ENCODE peak calls at places on chromosome 11, in four cellular contexts. G, M, U and Z are unnamed samples.

GRCh38 chr11:90243534-90243933 is 20.7 kb upstream of the CHORDC1 start:
- DNase-seq in G (no peak), M (no peak), U (no peak), Z (no peak)

GRCh38 chr11:108697872-108698473 is 33.1 kb downstream of the DDX10 start:
- DNase-seq in G (peak; percentile 76), M (no peak), U (peak; percentile 58), Z (peak; percentile 67)

GRCh38 chr11:11985016-11985715 is 23.3 kb downstream of the DKK3 start:
- DNase-seq in G (peak; percentile 46), M (peak; percentile 66), U (no peak), Z (no peak)

GRCh38 chr11:109435121-109435742 is 13.2 kb downstream of the C11orf87 start:
- DNase-seq in G (no peak), M (no peak), U (no peak), Z (no peak)

GRCh38 chr11:128453444-128454336 is 133.7 kb downstream of the ETS1 start:
- DNase-seq in G (no peak), M (peak; percentile 93), U (peak; percentile 93), Z (no peak)

GRCh38 chr11:17748761-17749721 is 14.5 kb downstream of the KCNC1 start:
- DNase-seq in G (no peak), M (no peak), U (no peak), Z (no peak)

GRCh38 chr11:20489948-20490347 is 102.4 kb downstream of the PRMT3 start:
- DNase-seq in G (no peak), M (no peak), U (no peak), Z (no peak)

GRCh38 chr11:100799445-100799844 is 112.4 kb downstream of the ARHGAP42 start:
- DNase-seq in G (no peak), M (no peak), U (no peak), Z (no peak)

GRCh38 chr11:68825603-68826002 is 16.1 kb downstream of the CPT1A start:
- DNase-seq in G (peak; percentile 86), M (no peak), U (no peak), Z (peak; percentile 79)

GRCh38 chr11:120801801-120802689 is 221.9 kb upstream of the TBCEL start:
- DNase-seq in G (peak; percentile 90), M (no peak), U (peak; percentile 15), Z (peak; percentile 60)

GRCh38 chr11:10619281-10619680 is 50.8 kb upstream of the LYVE1 start:
- DNase-seq in G (no peak), M (no peak), U (no peak), Z (no peak)
- TF ChIP-seq CTCF in G (no peak), M (no peak), U (no peak), Z (no peak)

DNA sequence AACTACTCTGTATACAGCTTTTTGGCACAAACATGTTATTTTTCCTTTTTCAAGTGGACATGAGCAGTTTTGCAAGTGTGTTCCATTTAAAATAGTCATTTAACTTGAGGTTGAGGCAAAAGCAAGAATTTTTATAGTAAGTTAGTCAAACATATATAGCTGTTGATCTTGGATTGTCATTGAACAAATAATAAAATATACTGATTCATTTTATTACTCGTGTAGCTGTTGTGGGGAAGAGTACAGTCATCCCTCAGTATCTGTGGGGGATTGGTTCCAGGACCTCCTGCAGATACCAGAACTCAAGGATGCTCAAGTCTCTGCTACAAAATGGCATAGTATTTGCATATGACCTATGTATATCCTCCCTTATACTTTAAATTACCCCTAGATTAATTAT is 45.3 kb downstream of the EXT2 start:
- DNase-seq in G (no peak), M (no peak), U (no peak), Z (no peak)
- TF ChIP-seq CTCF in G (no peak), M (no peak), U (no peak), Z (no peak)

GRCh38 chr11:65781962-65782815 is 1.4 kb upstream of the AP5B1 start:
- DNase-seq in G (peak; percentile 43), M (no peak), U (no peak), Z (no peak)

GRCh38 chr11:65779919-65780769 is 632 bp downstream of the AP5B1 start:
- DNase-seq in G (peak; percentile 97), M (no peak), U (peak; percentile 11), Z (peak; percentile 91)

GRCh38 chr11:65780770-65781151 is at the start of gene AP5B1:
- DNase-seq in G (peak; percentile 86), M (no peak), U (no peak), Z (peak; percentile 77)

GRCh38 chr11:65782816-65783228 is 2.0 kb upstream of the AP5B1 start:
- DNase-seq in G (peak; percentile 37), M (no peak), U (no peak), Z (no peak)

DNA sequence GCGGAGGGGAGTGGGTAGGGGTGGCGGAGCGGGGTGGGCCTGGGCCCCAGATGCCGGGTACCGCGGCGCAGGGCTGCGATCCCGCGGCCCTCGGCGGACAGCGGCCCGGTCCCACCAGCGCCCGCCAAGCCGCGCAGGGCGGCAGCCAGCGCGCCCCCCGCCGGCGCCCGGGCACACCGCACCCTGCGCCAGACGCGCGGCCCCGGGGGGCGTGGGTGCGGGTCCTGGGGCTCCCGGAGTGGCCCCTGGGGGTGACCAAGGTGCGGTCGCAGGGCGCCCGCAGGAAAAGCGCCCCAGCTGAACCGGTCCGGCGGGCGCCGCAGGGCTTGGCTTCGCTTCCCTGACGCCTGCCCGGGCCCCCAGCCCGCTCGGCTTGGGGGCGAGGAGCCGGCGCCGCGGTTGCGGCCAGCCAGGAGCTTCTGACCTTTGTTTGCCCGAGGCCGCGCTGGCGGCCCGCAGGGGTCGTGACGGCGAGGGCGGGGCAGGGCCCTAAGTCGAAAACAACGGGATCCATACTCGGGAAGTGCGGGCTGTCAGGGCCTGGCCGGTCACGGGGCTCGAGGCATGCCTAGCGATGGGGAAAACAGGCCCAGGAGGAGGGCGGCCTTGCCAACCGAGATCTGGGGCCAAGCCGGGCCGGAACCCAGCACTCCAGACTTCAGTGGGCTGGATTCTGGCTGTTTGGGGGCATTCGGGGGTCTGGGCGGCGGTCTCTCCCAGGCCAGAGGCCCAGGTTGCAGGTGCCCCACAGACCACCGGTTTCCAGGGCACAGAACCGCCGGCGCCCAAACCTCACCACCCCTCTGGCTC is 581 bp upstream of the AP5B1 start:
- DNase-seq in G (peak; percentile 90), M (no peak), U (no peak), Z (no peak)
- TF ChIP-seq CTCF in G (peak; percentile 56), M (no peak), U (no peak), Z (peak; percentile 50)

DNA sequence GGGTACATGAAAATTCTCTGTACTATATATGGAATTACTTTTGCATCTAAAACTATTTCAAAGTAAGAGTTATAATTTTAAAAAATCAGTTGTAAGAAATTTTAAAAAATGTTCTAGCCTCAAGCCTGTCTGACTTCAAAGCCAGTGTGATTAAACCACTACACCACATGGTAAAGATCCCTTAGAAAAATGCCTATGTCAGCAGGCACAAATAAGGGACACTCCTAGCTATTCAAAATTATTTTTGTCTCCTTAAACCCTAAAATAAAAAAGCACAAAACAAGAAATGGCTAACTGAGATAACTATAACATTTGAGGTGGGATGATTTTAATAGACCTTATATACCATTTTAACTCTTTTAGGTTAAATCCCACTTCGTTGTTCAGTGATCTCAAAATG is 64.0 kb upstream of the LIN7C start:
- DNase-seq in G (no peak), M (no peak), U (no peak), Z (no peak)
- TF ChIP-seq CTCF in G (no peak), M (no peak), U (no peak), Z (no peak)